ENCODE peak calls at places on chromosomes 6 and 20, in six cellular contexts. One of them, this sample, is unnamed.
A peak's percentile ranks its signal among the peaks of the same experiment; 100 is the strongest.

GRCh38 chr20:9075264-9076095 is 6.6 kb downstream of the PLCB4 start:
- DNase-seq in HFFc6: no peak
- DNase-seq in HCT116: no peak
- DNase-seq in uterus: no peak
- DNase-seq in transverse colon: no peak
- DNase-seq in fibroblast of mammary gland: no peak
- DNase-seq in this sample: no peak

GRCh38 chr20:2173186-2173585 is 71.6 kb downstream of the STK35 start:
- DNase-seq in HFFc6: no peak
- DNase-seq in uterus: no peak
- DNase-seq in transverse colon: no peak
- DNase-seq in HCT116: no peak
- DNase-seq in fibroblast of mammary gland: no peak
- DNase-seq in this sample: no peak

GRCh38 chr6:35497571-35498406 is 910 bp upstream of the TEAD3 start:
- DNase-seq in HFFc6: peak; percentile 27
- DNase-seq in transverse colon: peak; percentile 69
- DNase-seq in HCT116: no peak
- DNase-seq in uterus: peak; percentile 85
- DNase-seq in fibroblast of mammary gland: peak; percentile 85
- DNase-seq in this sample: no peak

GRCh38 chr6:160962835-160963623 is 28.5 kb upstream of the MAP3K4 start:
- DNase-seq in HCT116: no peak
- DNase-seq in uterus: no peak
- DNase-seq in HFFc6: no peak
- DNase-seq in transverse colon: no peak
- DNase-seq in fibroblast of mammary gland: no peak
- DNase-seq in this sample: no peak

GRCh38 chr20:17648782-17649730 is 33.0 kb downstream of the RRBP1 start:
- DNase-seq in fibroblast of mammary gland: no peak
- DNase-seq in HCT116: no peak
- DNase-seq in HFFc6: no peak
- DNase-seq in uterus: peak; percentile 10
- DNase-seq in transverse colon: peak; percentile 69
- DNase-seq in this sample: no peak

GRCh38 chr6:14635933-14636599 is 518.5 kb downstream of the CD83 start:
- DNase-seq in fibroblast of mammary gland: no peak
- DNase-seq in uterus: no peak
- DNase-seq in HFFc6: no peak
- DNase-seq in transverse colon: no peak
- DNase-seq in HCT116: no peak
- DNase-seq in this sample: no peak

GRCh38 chr6:33029297-33030184 is 20.1 kb upstream of the HLA-DOA start:
- DNase-seq in HFFc6: no peak
- DNase-seq in uterus: peak; percentile 46
- DNase-seq in HCT116: no peak
- DNase-seq in transverse colon: peak; percentile 32
- DNase-seq in fibroblast of mammary gland: peak; percentile 1
- DNase-seq in this sample: no peak

GRCh38 chr20:5821627-5822215 is 71.5 kb downstream of the SHLD1 start:
- DNase-seq in uterus: no peak
- DNase-seq in fibroblast of mammary gland: peak; percentile 15
- DNase-seq in HFFc6: no peak
- DNase-seq in transverse colon: no peak
- DNase-seq in HCT116: no peak
- DNase-seq in this sample: no peak

GRCh38 chr20:48827880-48828733 is at the start of gene PREX1:
- DNase-seq in HCT116: no peak
- DNase-seq in uterus: peak; percentile 32
- DNase-seq in fibroblast of mammary gland: peak; percentile 32
- DNase-seq in transverse colon: peak; percentile 76
- DNase-seq in HFFc6: no peak
- DNase-seq in this sample: peak; percentile 54

GRCh38 chr6:106112446-106112845 is 26.3 kb downstream of the PRDM1 start:
- DNase-seq in HFFc6: no peak
- DNase-seq in transverse colon: no peak
- DNase-seq in uterus: no peak
- DNase-seq in fibroblast of mammary gland: no peak
- DNase-seq in HCT116: no peak
- DNase-seq in this sample: no peak

DNA sequence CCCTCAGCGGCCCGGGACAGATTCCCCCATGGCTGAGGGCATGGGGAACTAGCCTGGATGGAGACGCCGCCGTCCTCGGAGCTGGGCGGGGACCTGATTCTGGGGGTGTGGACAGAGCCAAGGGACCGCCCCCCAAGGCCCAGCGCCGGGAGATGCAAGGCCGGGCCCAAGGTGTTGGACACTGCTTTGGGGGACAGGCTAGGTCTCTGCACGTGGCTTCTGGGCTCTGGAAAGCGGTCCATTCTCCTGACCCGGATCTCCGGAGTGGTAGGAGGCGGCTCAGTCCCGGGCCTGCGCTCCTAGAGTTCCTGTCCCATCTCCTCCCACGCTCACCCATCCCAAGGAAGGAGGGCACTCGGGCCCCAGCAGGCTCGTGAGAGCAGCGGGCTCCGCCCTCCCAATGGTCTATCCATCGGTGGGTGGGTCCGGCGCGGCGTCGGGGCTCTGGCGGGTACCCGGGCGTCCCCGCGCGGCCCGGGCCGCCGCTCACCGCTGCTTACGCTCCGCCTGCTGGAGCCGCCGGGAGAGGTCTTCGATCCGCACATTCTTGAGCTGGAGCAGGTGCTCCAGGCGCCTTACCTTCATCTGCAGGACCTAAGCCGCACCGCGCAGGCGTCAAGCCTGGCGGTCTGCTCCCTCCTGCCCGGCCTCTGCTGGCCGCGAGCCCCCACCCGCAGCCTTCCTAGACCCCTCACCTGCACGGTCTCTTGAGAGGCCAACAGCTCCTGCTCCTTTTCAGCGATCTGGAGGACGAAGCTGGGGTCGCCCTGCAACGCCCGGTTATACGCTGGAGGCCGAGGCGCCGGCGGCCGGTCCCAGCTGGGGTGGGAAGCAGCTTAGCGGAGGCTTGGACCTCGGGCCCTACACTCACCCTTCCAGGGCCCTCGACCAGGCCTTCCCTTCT is 3.3 kb downstream of the SPEF1 start:
- DNase-seq in HCT116: no peak
- DNase-seq in uterus: peak; percentile 70
- DNase-seq in fibroblast of mammary gland: peak; percentile 41
- DNase-seq in HFFc6: peak; percentile 6
- DNase-seq in transverse colon: peak; percentile 69
- DNase-seq in this sample: no peak
- TF ChIP-seq CTCF in HCT116: no peak
- TF ChIP-seq CTCF in uterus: no peak
- TF ChIP-seq CTCF in fibroblast of mammary gland: no peak
- TF ChIP-seq CTCF in HFFc6: peak; percentile 11
- TF ChIP-seq CTCF in transverse colon: no peak
- TF ChIP-seq CTCF in this sample: no peak

GRCh38 chr6:101397199-101397598 is 3.7 kb downstream of the GRIK2 start:
- DNase-seq in fibroblast of mammary gland: peak; percentile 50
- DNase-seq in transverse colon: no peak
- DNase-seq in uterus: no peak
- DNase-seq in HFFc6: no peak
- DNase-seq in HCT116: no peak
- DNase-seq in this sample: no peak
- TF ChIP-seq CTCF in fibroblast of mammary gland: peak; percentile 31
- TF ChIP-seq CTCF in transverse colon: no peak
- TF ChIP-seq CTCF in uterus: no peak
- TF ChIP-seq CTCF in HFFc6: peak; percentile 35
- TF ChIP-seq CTCF in HCT116: peak; percentile 18
- TF ChIP-seq CTCF in this sample: no peak

GRCh38 chr6:1015819-1016218 is 296.1 kb upstream of the FOXQ1 start:
- DNase-seq in fibroblast of mammary gland: no peak
- DNase-seq in uterus: no peak
- DNase-seq in HCT116: no peak
- DNase-seq in HFFc6: peak; percentile 17
- DNase-seq in transverse colon: no peak
- DNase-seq in this sample: no peak
- TF ChIP-seq CTCF in fibroblast of mammary gland: no peak
- TF ChIP-seq CTCF in uterus: no peak
- TF ChIP-seq CTCF in HCT116: no peak
- TF ChIP-seq CTCF in HFFc6: peak; percentile 47
- TF ChIP-seq CTCF in transverse colon: no peak
- TF ChIP-seq CTCF in this sample: peak; percentile 33

DNA sequence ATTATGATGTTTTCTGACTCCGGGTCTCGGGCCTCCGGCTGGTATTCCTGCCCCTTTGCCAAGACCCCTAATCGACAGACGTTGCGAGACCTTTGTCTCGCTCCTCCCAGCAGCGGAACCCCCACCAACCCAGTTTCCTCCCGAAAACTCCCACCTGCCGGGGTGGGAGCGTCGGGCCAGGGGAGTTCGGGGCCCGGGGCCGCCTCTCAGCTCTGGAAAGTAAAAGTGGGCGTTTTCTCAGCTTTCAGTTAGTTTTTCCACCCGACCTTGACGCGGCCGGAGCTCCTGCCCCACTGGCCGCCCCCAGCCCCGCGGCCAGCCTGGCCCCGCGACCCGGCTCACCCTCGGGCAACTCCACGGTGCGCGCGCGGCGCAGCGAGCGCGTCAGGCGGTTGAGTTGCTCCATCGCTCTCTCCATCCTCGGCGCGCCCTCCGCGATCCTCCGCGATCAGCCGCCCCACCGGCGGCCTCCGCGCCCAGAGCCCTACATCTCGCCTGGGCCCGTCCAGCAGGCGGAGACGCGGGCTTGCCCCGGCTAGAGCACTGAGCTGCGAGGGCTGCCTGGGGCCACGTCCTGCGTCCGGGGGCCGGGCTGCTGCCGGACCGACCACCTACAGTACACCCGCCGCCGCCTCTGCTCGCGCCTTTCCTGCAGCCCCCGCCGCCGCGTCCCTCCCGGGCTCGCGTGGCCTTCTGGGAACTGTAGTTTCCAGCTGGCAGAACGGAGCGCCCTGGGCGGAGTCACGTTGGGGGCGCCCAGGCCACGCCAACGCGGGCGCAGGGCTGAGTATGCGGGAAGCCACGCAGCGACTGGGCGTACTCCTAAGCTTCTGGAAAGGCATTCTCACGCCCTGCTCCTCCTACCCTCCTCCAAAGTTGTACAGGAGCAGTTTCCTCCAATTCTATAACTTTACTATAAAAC is at the start of gene HACE1:
- DNase-seq in fibroblast of mammary gland: peak; percentile 88
- DNase-seq in transverse colon: peak; percentile 90
- DNase-seq in HCT116: peak; percentile 74
- DNase-seq in uterus: peak; percentile 85
- DNase-seq in HFFc6: peak; percentile 78
- DNase-seq in this sample: peak; percentile 62
- TF ChIP-seq CTCF in fibroblast of mammary gland: no peak
- TF ChIP-seq CTCF in transverse colon: no peak
- TF ChIP-seq CTCF in HCT116: no peak
- TF ChIP-seq CTCF in uterus: peak; percentile 24
- TF ChIP-seq CTCF in HFFc6: peak; percentile 49
- TF ChIP-seq CTCF in this sample: peak; percentile 20